ENCODE peak calls at places on chromosomes 11 and 22, in ten cellular contexts. X, Z, G, I, A, E, H, B, M and L are unnamed samples.

GRCh38 chr11:529740-530411 is 5.5 kb downstream of the HRAS start:
- DNase-seq in X (no peak), Z (no peak), G (no peak), I (no peak), A (no peak), E (no peak), H (no peak), B (no peak), M (no peak), L (no peak)

GRCh38 chr22:20444325-20444724 is 6.7 kb upstream of the SCARF2 start:
- DNase-seq in X (no peak), Z (no peak), G (no peak), I (no peak), A (no peak), E (no peak), H (no peak), B (no peak), M (no peak), L (no peak)

GRCh38 chr11:46369458-46370152 is 11.9 kb upstream of the MDK start:
- DNase-seq in X (peak), Z (peak), G (peak), I (no peak), A (peak), E (no peak), H (peak), B (peak), M (peak), L (peak)

GRCh38 chr11:834371-835316 is 1.9 kb downstream of the CD151 start:
- DNase-seq in X (no peak), Z (peak), G (no peak), I (peak), A (no peak), E (no peak), H (peak), B (no peak), M (peak), L (no peak)

GRCh38 chr22:35649026-35649553 is 844 bp downstream of the APOL6 start:
- DNase-seq in X (no peak), Z (no peak), G (no peak), I (no peak), A (peak), E (no peak), H (no peak), B (no peak), M (no peak), L (no peak)

GRCh38 chr11:76723142-76723541 is 52.6 kb upstream of the LRRC32 start:
- DNase-seq in X (no peak), Z (no peak), G (no peak), I (no peak), A (no peak), E (no peak), H (no peak), B (no peak), M (no peak), L (no peak)

GRCh38 chr22:25038771-25039170 is 86.3 kb downstream of the KIAA1671 start:
- DNase-seq in X (no peak), Z (no peak), G (no peak), I (no peak), A (no peak), E (no peak), H (no peak), B (no peak), M (no peak), L (no peak)

GRCh38 chr11:12827929-12828812 is 153.9 kb downstream of the TEAD1 start:
- DNase-seq in X (peak), Z (peak), G (peak), I (no peak), A (peak), E (no peak), H (peak), B (no peak), M (peak), L (peak)

GRCh38 chr22:25514436-25514835 is 50.0 kb upstream of the GRK3 start:
- DNase-seq in X (no peak), Z (no peak), G (no peak), I (peak), A (no peak), E (no peak), H (no peak), B (no peak), M (no peak), L (no peak)

GRCh38 chr11:1935156-1936071 is 11.7 kb upstream of the MRPL23 start:
- DNase-seq in X (peak), Z (no peak), G (no peak), I (no peak), A (no peak), E (no peak), H (no peak), B (no peak), M (peak), L (no peak)

GRCh38 chr22:46238541-46238940 is 11.6 kb downstream of the CDPF1 start:
- DNase-seq in X (no peak), Z (peak), G (peak), I (no peak), A (no peak), E (no peak), H (no peak), B (no peak), M (peak), L (no peak)

GRCh38 chr11:48013269-48013901 is 33.0 kb downstream of the PTPRJ start:
- DNase-seq in X (peak), Z (no peak), G (no peak), I (no peak), A (peak), E (no peak), H (peak), B (no peak), M (no peak), L (no peak)

GRCh38 chr22:23452231-23453010 is 127.7 kb downstream of the IGLL1 start:
- DNase-seq in X (no peak), Z (no peak), G (no peak), I (no peak), A (no peak), E (no peak), H (no peak), B (no peak), M (no peak), L (no peak)

GRCh38 chr11:28536504-28537267 is 428.5 kb downstream of the METTL15 start:
- DNase-seq in X (no peak), Z (no peak), G (no peak), I (no peak), A (no peak), E (no peak), H (no peak), B (no peak), M (no peak), L (no peak)

GRCh38 chr11:63510360-63511130 is 4.7 kb downstream of the LGALS12 start:
- DNase-seq in X (peak), Z (peak), G (peak), I (no peak), A (no peak), E (peak), H (no peak), B (no peak), M (peak), L (no peak)

GRCh38 chr11:7016011-7016410 is 4.1 kb downstream of the ZNF214 start:
- DNase-seq in X (no peak), Z (no peak), G (no peak), I (no peak), A (no peak), E (no peak), H (no peak), B (no peak), M (no peak), L (no peak)

GRCh38 chr11:103888541-103888951 is 147.9 kb upstream of the DDI1 start:
- DNase-seq in X (no peak), Z (peak), G (no peak), I (no peak), A (no peak), E (no peak), H (no peak), B (no peak), M (no peak), L (no peak)

GRCh38 chr22:35442471-35442870 is 42.5 kb downstream of the MCM5 start:
- DNase-seq in X (no peak), Z (no peak), G (no peak), I (no peak), A (no peak), E (no peak), H (no peak), B (no peak), M (no peak), L (no peak)

GRCh38 chr11:328012-328411 is 7.4 kb upstream of the IFITM3 start:
- DNase-seq in X (no peak), Z (no peak), G (no peak), I (no peak), A (no peak), E (no peak), H (no peak), B (no peak), M (peak), L (no peak)

GRCh38 chr11:128882451-128882850 is 8.7 kb upstream of the KCNJ5 start:
- DNase-seq in X (no peak), Z (no peak), G (no peak), I (no peak), A (no peak), E (peak), H (no peak), B (no peak), M (no peak), L (no peak)

GRCh38 chr22:37999640-38000272 is 15.4 kb upstream of the SOX10 start:
- DNase-seq in X (no peak), Z (peak), G (no peak), I (no peak), A (no peak), E (peak), H (peak), B (no peak), M (peak), L (no peak)

GRCh38 chr11:102451693-102452460 is 688 bp downstream of the TMEM123 start:
- DNase-seq in X (peak), Z (peak), G (peak), I (peak), A (peak), E (peak), H (peak), B (peak), M (peak), L (no peak)

GRCh38 chr11:46948378-46949131 is 12.0 kb downstream of the CSTPP1 start:
- DNase-seq in X (no peak), Z (no peak), G (no peak), I (no peak), A (no peak), E (no peak), H (peak), B (no peak), M (no peak), L (no peak)

GRCh38 chr22:49993649-49994360 is 18.8 kb downstream of the IL17REL start:
- DNase-seq in X (peak), Z (no peak), G (no peak), I (no peak), A (no peak), E (no peak), H (no peak), B (no peak), M (peak), L (no peak)

GRCh38 chr11:104573431-104573830 is 324.8 kb downstream of the CASP12 start:
- DNase-seq in X (no peak), Z (no peak), G (no peak), I (peak), A (no peak), E (no peak), H (no peak), B (no peak), M (no peak), L (no peak)

GRCh38 chr11:36431429-36432092 is 78.5 kb downstream of the TRAF6 start:
- DNase-seq in X (no peak), Z (no peak), G (no peak), I (peak), A (peak), E (no peak), H (peak), B (no peak), M (no peak), L (no peak)

GRCh38 chr22:41197046-41197807 is 7.9 kb upstream of the L3MBTL2 start:
- DNase-seq in X (peak), Z (peak), G (peak), I (peak), A (peak), E (peak), H (peak), B (peak), M (peak), L (peak)